ENCODE peak calls at places on chromosomes 4 and X, in nine cellular contexts. T is suprapubic skin, W is uterus, Q is colonic mucosa, U is endodermal cell, P is right lobe of liver, E is cardiac muscle cell, S is sigmoid colon, J is upper lobe of right lung. R is an unnamed sample. For H3K4me1, the result is how much of the 10 kb centered on the place peaks cover.

GRCh38 chr4:152815078-152815477 is 35.3 kb downstream of the ARFIP1 start:
- DNase-seq in T (no peak), Q (no peak), W (no peak), U (no peak), E (peak), J (no peak), S (no peak), P (no peak), R (no peak)

GRCh38 chr4:110626532-110627153 is 3.8 kb upstream of the PITX2 start:
- DNase-seq in P (no peak), W (no peak), Q (no peak), J (no peak), T (no peak), E (no peak), S (no peak), U (peak), R (no peak)

GRCh38 chr4:86448891-86449290 is 89.0 kb upstream of the MAPK10 start:
- DNase-seq in S (no peak), J (no peak), W (no peak), T (no peak), E (no peak), P (no peak), U (no peak), Q (no peak), R (no peak)

GRCh38 chr4:926538-926937 is 5.6 kb downstream of the GAK start:
- DNase-seq in U (peak), P (no peak), Q (peak), J (peak), E (peak), W (no peak), S (no peak), T (peak), R (peak)

GRCh38 chr4:101667348-101667747 is 123.2 kb upstream of the BANK1 start:
- DNase-seq in J (no peak), P (no peak), T (no peak), Q (no peak), W (no peak), U (no peak), S (no peak), E (no peak), R (no peak)

GRCh38 chrX:153869473-153870287 is 16.3 kb downstream of the L1CAM start:
- DNase-seq in U (no peak), S (no peak), P (no peak), W (no peak), T (no peak), Q (no peak), J (no peak), E (no peak), R (peak)

GRCh38 chr4:144357970-144358369 is 217.5 kb upstream of the GYPA start:
- DNase-seq in S (no peak), W (no peak), J (no peak), U (no peak), E (no peak), T (no peak), Q (no peak), P (no peak), R (no peak)

GRCh38 chr4:38462659-38463058 is 201.3 kb upstream of the KLF3 start:
- DNase-seq in J (no peak), T (no peak), E (no peak), P (no peak), Q (peak), S (no peak), W (no peak), U (no peak), R (no peak)

GRCh38 chr4:61400446-61400845 is 200.3 kb downstream of the ADGRL3 start:
- DNase-seq in U (no peak), W (no peak), Q (no peak), E (no peak), J (no peak), S (no peak), T (no peak), P (no peak), R (no peak)

GRCh38 chrX:130086414-130087207 is 23.7 kb downstream of the ELF4 start:
- DNase-seq in S (no peak), U (no peak), E (no peak), Q (no peak), P (no peak), J (no peak), T (no peak), W (no peak), R (peak)

GRCh38 chr4:73721419-73721818 is 18.9 kb upstream of the CXCL8 start:
- DNase-seq in T (no peak), S (no peak), U (no peak), J (no peak), W (no peak), P (no peak), E (peak), Q (no peak), R (no peak)
- H3K27ac ChIP-seq in T (no peak), S (no peak), U (no peak), J (no peak), W (no peak), P (no peak), E (no peak), Q (no peak), R (no peak)

GRCh38 chrX:39814391-39814790 is 283.4 kb downstream of the BCOR start:
- DNase-seq in E (peak), J (no peak), U (no peak), Q (peak), P (no peak), T (no peak), W (no peak), S (no peak), R (peak)
- H3K4me1 ChIP-seq in E (under half), J (under half), U (under half), Q (under half), P (under half), T (under half), W (under half), S (under half), R (under half)

GRCh38 chr4:154928640-154929257 is 147.7 kb downstream of the RBM46 start:
- DNase-seq in T (no peak), E (peak), P (no peak), J (no peak), U (peak), S (no peak), W (no peak), Q (no peak), R (no peak)
- TF ChIP-seq CTCF in T (no peak), E (peak), P (peak), J (peak), U (peak), S (no peak), W (no peak), Q (no peak), R (no peak)

DNA sequence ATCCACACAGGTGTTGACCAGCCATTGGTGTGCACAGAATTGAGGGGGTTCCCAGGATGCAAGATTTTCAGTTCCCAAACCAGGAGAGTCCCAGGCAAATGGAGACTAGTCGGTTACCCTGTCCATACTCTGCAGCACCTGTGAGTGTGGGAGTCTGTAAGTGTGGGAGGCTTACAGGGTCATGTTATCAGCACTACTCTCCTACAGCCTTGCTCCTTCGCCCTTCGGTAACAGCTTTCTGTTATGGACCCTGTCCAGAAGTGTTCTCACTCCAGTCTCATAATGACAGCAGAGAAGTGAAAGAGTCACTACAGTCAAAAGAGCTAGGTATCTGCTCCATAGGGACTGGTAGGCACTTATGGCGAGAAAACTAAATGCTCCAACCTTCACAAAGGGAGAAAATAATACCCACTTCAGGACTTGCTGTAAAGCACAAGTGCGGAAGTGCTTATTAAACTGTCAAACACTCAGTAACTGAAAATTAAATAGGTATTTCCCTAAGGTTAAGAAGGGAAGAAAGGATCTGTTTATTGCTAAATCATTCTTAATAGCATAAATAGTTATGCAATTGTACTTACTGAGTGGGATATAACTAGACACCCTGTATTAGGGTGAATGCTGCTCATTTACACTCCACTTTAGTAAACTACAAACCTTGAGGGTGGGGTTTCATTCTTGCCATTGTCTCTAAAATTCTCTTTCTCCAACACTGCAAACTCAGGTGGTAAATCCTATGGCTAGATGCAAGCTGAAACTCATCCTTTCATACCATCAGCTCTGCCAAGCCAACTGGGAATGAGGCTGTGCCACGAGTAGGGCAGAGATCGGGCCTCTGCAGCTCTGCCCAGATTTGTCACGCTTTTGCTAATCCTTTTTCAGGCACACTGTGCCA is 2.8 kb upstream of the ADH7 start:
- DNase-seq in J (no peak), S (no peak), P (no peak), E (no peak), U (no peak), T (no peak), W (no peak), Q (no peak), R (no peak)
- H3K27ac ChIP-seq in J (peak), S (no peak), P (no peak), E (no peak), U (no peak), T (peak), W (peak), Q (no peak), R (no peak)

GRCh38 chr4:2663275-2663674 is 92.9 kb downstream of the TNIP2 start:
- DNase-seq in P (no peak), U (no peak), W (no peak), E (peak), Q (no peak), S (no peak), T (no peak), J (no peak), R (no peak)

GRCh38 chr4:2671267-2671895 is 84.8 kb downstream of the TNIP2 start:
- DNase-seq in U (no peak), S (no peak), P (no peak), W (no peak), J (no peak), Q (no peak), E (no peak), T (no peak), R (no peak)

GRCh38 chr4:2672082-2672481 is 84.1 kb downstream of the TNIP2 start:
- DNase-seq in Q (no peak), S (no peak), W (no peak), P (no peak), E (no peak), T (no peak), U (no peak), J (no peak), R (no peak)

GRCh38 chr4:2666722-2667247 is 89.4 kb downstream of the TNIP2 start:
- DNase-seq in W (no peak), T (no peak), J (no peak), E (no peak), Q (no peak), U (no peak), P (no peak), S (no peak), R (no peak)

DNA sequence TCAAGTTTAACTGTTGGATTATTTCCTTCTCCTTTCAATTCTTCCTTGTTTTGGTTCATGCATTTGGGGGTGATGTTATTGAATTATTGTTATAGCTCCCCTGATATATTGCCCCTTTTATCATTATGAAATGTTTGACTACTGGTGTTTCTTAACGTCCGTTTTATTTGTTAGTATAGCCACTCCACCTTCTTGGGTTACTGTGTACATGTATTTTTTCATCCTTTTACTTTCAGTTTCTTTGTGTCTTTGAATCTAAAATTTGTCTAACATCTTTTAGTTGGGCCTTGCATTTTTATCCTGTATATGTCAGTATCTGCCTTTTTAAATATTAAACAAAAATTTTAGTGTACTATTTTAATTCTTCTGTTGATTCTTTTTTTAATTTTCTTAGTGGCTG is 88.7 kb downstream of the TNIP2 start:
- DNase-seq in U (no peak), P (no peak), J (no peak), W (no peak), E (no peak), T (no peak), Q (no peak), S (no peak), R (no peak)
- H3K4me1 ChIP-seq in U (under half), P (under half), J (under half), W (under half), E (under half), T (under half), Q (under half), S (under half), R (under half)